ENCODE peak calls at places on chromosomes 6 and 20, in nine cellular contexts. F is cardiac muscle cell, L is cardiac fibroblast, B is colonic mucosa, E is PC-3, W is brain microvascular endothelial cell, G is AG04449, Z is sigmoid colon, N is adrenal gland. V is an unnamed sample.

GRCh38 chr20:16363832-16364687 is 209.2 kb downstream of the KIF16B start:
- DNase-seq in F (no peak), L (no peak), B (no peak), E (no peak), W (no peak), G (no peak), Z (no peak), N (no peak), V (no peak)

GRCh38 chr6:46954819-46955520 is 33.2 kb upstream of the ADGRF5 start:
- DNase-seq in F (no peak), L (no peak), B (no peak), E (no peak), W (no peak), G (no peak), Z (no peak), N (no peak), V (peak)

GRCh38 chr6:170279977-170280688 is 10.7 kb downstream of the DLL1 start:
- DNase-seq in F (peak), L (peak), B (peak), E (peak), W (no peak), G (no peak), Z (peak), N (peak), V (peak)

GRCh38 chr6:107418118-107418517 is 41.2 kb downstream of the PDSS2 start:
- DNase-seq in F (peak), L (peak), B (no peak), E (peak), W (peak), G (no peak), Z (no peak), N (no peak), V (peak)

GRCh38 chr20:44747166-44748004 is 1.7 kb downstream of the KCNK15 start:
- DNase-seq in F (peak), L (peak), B (peak), E (peak), W (peak), G (no peak), Z (peak), N (peak), V (peak)

GRCh38 chr6:2740601-2741000 is 10.1 kb downstream of the MYLK4 start:
- DNase-seq in F (no peak), L (no peak), B (no peak), E (no peak), W (no peak), G (no peak), Z (no peak), N (no peak), V (no peak)

GRCh38 chr20:9031951-9032350 is 36.9 kb upstream of the PLCB4 start:
- DNase-seq in F (peak), L (no peak), B (no peak), E (no peak), W (no peak), G (peak), Z (no peak), N (no peak), V (no peak)

GRCh38 chr6:167781066-167781767 is 45.5 kb upstream of the AFDN start:
- DNase-seq in F (no peak), L (no peak), B (no peak), E (no peak), W (no peak), G (no peak), Z (peak), N (no peak), V (no peak)

GRCh38 chr6:150152891-150153876 is 10.3 kb downstream of the PPP1R14C start:
- DNase-seq in F (no peak), L (no peak), B (no peak), E (no peak), W (no peak), G (no peak), Z (no peak), N (no peak), V (no peak)

GRCh38 chr20:51493346-51493791 is 49.1 kb downstream of the NFATC2 start:
- DNase-seq in F (no peak), L (no peak), B (no peak), E (no peak), W (no peak), G (no peak), Z (no peak), N (no peak), V (no peak)

GRCh38 chr6:112043032-112044007 is 10.6 kb upstream of the CCN6 start:
- DNase-seq in F (peak), L (peak), B (peak), E (peak), W (peak), G (peak), Z (peak), N (peak), V (peak)

GRCh38 chr20:2800590-2801458 is at the start of gene CPXM1:
- DNase-seq in F (peak), L (no peak), B (no peak), E (no peak), W (no peak), G (no peak), Z (no peak), N (no peak), V (no peak)

GRCh38 chr6:1551236-1551635 is 58.5 kb upstream of the FOXC1 start:
- DNase-seq in F (no peak), L (no peak), B (no peak), E (no peak), W (no peak), G (no peak), Z (no peak), N (no peak), V (no peak)

GRCh38 chr6:1554241-1554880 is 55.4 kb upstream of the FOXC1 start:
- DNase-seq in F (no peak), L (no peak), B (no peak), E (no peak), W (no peak), G (no peak), Z (no peak), N (no peak), V (peak)

GRCh38 chr6:1553562-1554088 is 56.1 kb upstream of the FOXC1 start:
- DNase-seq in F (no peak), L (peak), B (no peak), E (no peak), W (no peak), G (no peak), Z (no peak), N (no peak), V (no peak)

GRCh38 chr6:1554881-1555569 is 54.7 kb upstream of the FOXC1 start:
- DNase-seq in F (peak), L (peak), B (peak), E (peak), W (peak), G (no peak), Z (peak), N (peak), V (peak)

DNA sequence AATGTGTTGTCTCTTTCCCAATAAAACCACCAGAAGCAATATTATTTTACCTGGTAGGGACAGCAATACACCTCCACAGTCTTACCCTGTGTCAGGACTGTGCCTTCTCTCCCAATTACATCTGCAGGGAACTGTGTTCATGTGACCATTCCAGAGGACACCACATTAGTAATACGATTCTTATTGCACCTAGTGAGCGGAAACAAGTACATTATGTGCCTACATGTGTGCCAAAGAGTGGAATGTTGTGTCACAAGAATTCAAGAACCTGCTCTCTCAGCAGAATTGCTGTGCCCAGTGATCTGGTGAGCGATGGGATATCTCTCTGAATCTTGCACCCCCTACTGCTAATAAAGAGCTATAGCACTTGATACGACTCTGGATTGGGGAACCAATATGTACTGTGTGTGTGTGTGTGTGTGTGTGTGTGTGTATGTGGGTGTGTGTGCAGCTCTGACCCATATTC is 57.4 kb upstream of the FOXC1 start:
- DNase-seq in F (peak), L (peak), B (no peak), E (peak), W (peak), G (no peak), Z (no peak), N (no peak), V (peak)
- TF ChIP-seq CTCF in F (peak), L (peak), B (peak), E (peak), W (peak), G (peak), Z (no peak), N (no peak), V (peak)

GRCh38 chr6:100462396-100462795 is 2.3 kb downstream of the SIM1 start:
- DNase-seq in F (no peak), L (peak), B (no peak), E (no peak), W (no peak), G (no peak), Z (no peak), N (no peak), V (no peak)

GRCh38 chr6:100462990-100463684 is 1.6 kb downstream of the SIM1 start:
- DNase-seq in F (no peak), L (no peak), B (no peak), E (no peak), W (no peak), G (no peak), Z (no peak), N (no peak), V (no peak)

GRCh38 chr6:100460650-100461204 is 4.0 kb downstream of the SIM1 start:
- DNase-seq in F (no peak), L (no peak), B (no peak), E (no peak), W (no peak), G (no peak), Z (no peak), N (no peak), V (no peak)

GRCh38 chr6:100461920-100462295 is 2.8 kb downstream of the SIM1 start:
- DNase-seq in F (no peak), L (peak), B (no peak), E (no peak), W (no peak), G (no peak), Z (no peak), N (no peak), V (no peak)

GRCh38 chr6:100461273-100461919 is 3.3 kb downstream of the SIM1 start:
- DNase-seq in F (no peak), L (peak), B (no peak), E (no peak), W (no peak), G (no peak), Z (no peak), N (no peak), V (no peak)
- H3K4me3 ChIP-seq in F (no peak), L (no peak), B (no peak), E (no peak), W (peak), G (peak), Z (no peak), N (no peak), V (no peak)

GRCh38 chr20:62951143-62951895 is 1.2 kb upstream of the SLC17A9 start:
- DNase-seq in F (no peak), L (no peak), B (no peak), E (no peak), W (no peak), G (no peak), Z (no peak), N (no peak), V (no peak)

GRCh38 chr20:62951896-62952372 is 575 bp upstream of the SLC17A9 start:
- DNase-seq in F (no peak), L (no peak), B (no peak), E (no peak), W (no peak), G (no peak), Z (peak), N (no peak), V (no peak)

GRCh38 chr20:62953839-62954703 is 1.6 kb downstream of the SLC17A9 start:
- DNase-seq in F (peak), L (peak), B (peak), E (no peak), W (peak), G (no peak), Z (peak), N (peak), V (peak)

GRCh38 chr20:62953167-62953838 is 794 bp downstream of the SLC17A9 start:
- DNase-seq in F (no peak), L (no peak), B (peak), E (no peak), W (no peak), G (no peak), Z (peak), N (no peak), V (no peak)

DNA sequence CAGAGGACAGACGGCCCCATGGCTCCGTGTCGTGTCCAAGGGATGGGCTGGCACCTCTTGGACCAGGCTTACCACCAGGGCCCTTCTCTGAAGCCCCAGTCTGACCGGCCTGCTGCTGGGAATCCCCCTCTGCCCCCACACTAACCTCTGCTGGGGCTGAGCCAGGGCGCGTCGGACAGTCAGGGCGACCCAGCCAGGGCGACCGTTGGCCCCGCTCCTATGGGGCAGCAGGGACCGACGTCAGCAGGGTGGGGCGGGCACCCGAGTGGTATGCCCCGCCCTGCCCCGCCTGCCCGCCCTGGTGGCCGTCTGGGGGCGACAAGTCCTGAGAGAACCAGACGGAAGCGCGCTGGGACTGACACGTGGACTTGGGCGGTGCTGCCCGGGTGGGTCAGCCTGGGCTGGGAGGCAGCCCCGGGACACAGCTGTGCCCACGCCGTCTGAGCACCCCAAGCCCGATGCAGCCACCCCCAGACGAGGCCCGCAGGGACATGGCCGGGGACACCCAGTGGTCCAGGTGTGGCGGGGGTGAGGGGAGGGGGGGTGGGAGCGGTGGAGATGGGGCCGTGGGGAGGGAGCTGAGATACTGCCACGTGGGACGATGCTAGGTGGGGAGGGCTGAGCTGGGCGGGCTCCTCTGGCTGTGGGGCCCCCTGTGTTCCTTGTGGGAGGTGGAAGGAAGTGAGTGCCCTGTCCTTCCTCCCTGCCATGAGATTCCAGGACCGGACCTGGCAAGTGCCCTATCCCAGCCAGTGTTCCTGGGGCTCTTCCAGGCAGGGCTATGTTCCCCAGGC is at the start of gene SLC17A9:
- DNase-seq in F (peak), L (peak), B (peak), E (no peak), W (peak), G (no peak), Z (peak), N (no peak), V (no peak)
- TF ChIP-seq CTCF in F (no peak), L (no peak), B (no peak), E (no peak), W (peak), G (no peak), Z (peak), N (no peak), V (no peak)

GRCh38 chr6:82243886-82244285 is 3.7 kb downstream of the IBTK start:
- DNase-seq in F (no peak), L (no peak), B (no peak), E (no peak), W (no peak), G (no peak), Z (no peak), N (no peak), V (no peak)

GRCh38 chr6:82247634-82248232 is at the start of gene IBTK:
- DNase-seq in F (peak), L (peak), B (peak), E (peak), W (peak), G (no peak), Z (peak), N (peak), V (peak)

GRCh38 chr6:82246370-82246769 is 1.2 kb downstream of the IBTK start:
- DNase-seq in F (no peak), L (no peak), B (no peak), E (peak), W (no peak), G (no peak), Z (no peak), N (no peak), V (no peak)

GRCh38 chr6:82246802-82247633 is 526 bp downstream of the IBTK start:
- DNase-seq in F (peak), L (peak), B (peak), E (peak), W (peak), G (no peak), Z (peak), N (peak), V (peak)

GRCh38 chr6:82245376-82245775 is 2.2 kb downstream of the IBTK start:
- DNase-seq in F (no peak), L (no peak), B (no peak), E (no peak), W (no peak), G (no peak), Z (no peak), N (no peak), V (no peak)
- H3K4me3 ChIP-seq in F (no peak), L (no peak), B (no peak), E (peak), W (no peak), G (no peak), Z (no peak), N (no peak), V (no peak)

DNA sequence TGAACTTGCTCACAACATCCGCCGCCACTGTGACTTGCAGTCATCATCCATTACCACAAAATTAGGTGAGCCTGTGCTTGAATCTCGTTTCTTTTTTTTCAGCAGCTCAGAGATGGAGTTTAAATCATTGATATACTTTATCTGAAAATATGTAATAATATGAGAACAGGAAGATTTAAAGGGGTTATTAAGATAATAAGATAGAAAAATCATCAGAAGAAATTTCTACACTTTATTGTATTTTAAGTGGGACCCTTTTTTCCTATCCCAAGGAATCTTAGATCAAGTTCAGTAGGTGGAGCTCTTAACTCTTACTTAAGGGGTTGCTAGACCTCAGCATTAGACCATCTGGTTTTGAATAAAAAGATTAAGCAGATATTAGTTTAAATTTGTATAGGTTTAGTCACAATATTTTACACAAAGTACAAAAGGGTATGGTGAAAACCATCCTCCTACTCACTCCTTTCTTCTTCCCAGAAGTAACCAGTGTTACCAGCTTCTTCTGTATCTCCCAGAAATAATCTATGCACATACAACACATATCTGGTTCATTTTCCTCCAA is 9.4 kb upstream of the NCOA7 start:
- DNase-seq in F (peak), L (peak), B (no peak), E (peak), W (no peak), G (no peak), Z (peak), N (no peak), V (peak)
- TF ChIP-seq CTCF in F (no peak), L (no peak), B (no peak), E (peak), W (no peak), G (no peak), Z (no peak), N (no peak), V (no peak)